ENCODE peak calls at places on chromosome 10, in seven cellular contexts. U is cardiac fibroblast, S is amniotic stem cell, O is HL-60, R is tibial artery, H is AG04450, W is HepG2. F is an unnamed sample.

GRCh38 chr10:43978936-43979335 is 330.3 kb upstream of the ZNF32 start:
- DNase-seq in R (no peak), W (no peak), H (no peak), S (no peak), U (no peak), O (no peak), F (no peak)

GRCh38 chr10:14583252-14583651 is 191.4 kb downstream of the FAM107B start:
- DNase-seq in H (no peak), R (no peak), W (no peak), O (no peak), S (no peak), U (no peak), F (no peak)

GRCh38 chr10:71865561-71866041 is 14.6 kb upstream of the PSAP start:
- DNase-seq in H (no peak), U (no peak), W (no peak), R (peak), O (no peak), S (no peak), F (no peak)

GRCh38 chr10:102675887-102676616 is 31.8 kb downstream of the TRIM8 start:
- DNase-seq in S (peak), O (no peak), W (peak), H (peak), R (no peak), U (peak), F (no peak)

GRCh38 chr10:95560288-95561199 is 627 bp downstream of the SORBS1 start:
- DNase-seq in U (peak), O (no peak), S (no peak), W (no peak), H (no peak), R (peak), F (peak)

GRCh38 chr10:17784701-17785100 is 24.4 kb upstream of the MRC1 start:
- DNase-seq in W (no peak), R (no peak), H (no peak), O (no peak), U (peak), S (no peak), F (peak)

GRCh38 chr10:7647062-7647664 is 19.6 kb downstream of the ITIH5 start:
- DNase-seq in U (no peak), O (no peak), H (no peak), S (no peak), W (no peak), R (no peak), F (no peak)

GRCh38 chr10:57786850-57787750 is 480.6 kb downstream of the IPMK start:
- DNase-seq in O (no peak), U (no peak), H (no peak), S (no peak), W (no peak), R (no peak), F (no peak)

GRCh38 chr10:29266641-29267040 is 22.2 kb upstream of the LYZL1 start:
- DNase-seq in O (no peak), W (no peak), S (no peak), R (no peak), U (no peak), H (no peak), F (no peak)

GRCh38 chr10:80599424-80599847 is 61.7 kb downstream of the SH2D4B start:
- DNase-seq in U (peak), R (no peak), O (peak), S (no peak), H (no peak), W (peak), F (peak)

GRCh38 chr10:13349776-13350274 is 1.7 kb upstream of the SEPHS1 start:
- DNase-seq in H (no peak), O (no peak), W (no peak), S (no peak), R (peak), U (peak), F (peak)

GRCh38 chr10:43322321-43322720 is 49.1 kb upstream of the FXYD4 start:
- DNase-seq in U (no peak), W (no peak), O (no peak), H (no peak), S (no peak), R (no peak), F (no peak)

GRCh38 chr10:26861326-26861998 is 704 bp upstream of the ABI1 start:
- DNase-seq in S (no peak), R (no peak), H (no peak), W (no peak), O (no peak), U (no peak), F (no peak)

GRCh38 chr10:43667317-43667731 is 18.6 kb upstream of the ZNF32 start:
- DNase-seq in W (no peak), H (no peak), O (no peak), U (peak), S (no peak), R (no peak), F (no peak)